ENCODE peak calls at places on chromosomes 11 and 22, in four cellular contexts. R is left ventricle myocardium inferior, S is AG10803, F is GM13976. C is an unnamed sample.
A peak's percentile ranks its signal among the peaks of the same experiment; 100 is the strongest.

GRCh38 chr22:40829131-40829530 is 10.0 kb upstream of the SLC25A17 start:
- DNase-seq in S (no peak), F (no peak), R (no peak), C (no peak)

GRCh38 chr11:18371279-18371678 is 23.1 kb upstream of the LDHA start:
- DNase-seq in R (no peak), F (no peak), S (no peak), C (no peak)

GRCh38 chr11:9862981-9863380 is 199.1 kb downstream of the SWAP70 start:
- DNase-seq in S (peak; percentile 27), F (no peak), R (no peak), C (no peak)

GRCh38 chr11:65790104-65790901 is 3.4 kb downstream of the OVOL1 start:
- DNase-seq in F (no peak), R (no peak), S (no peak), C (no peak)

GRCh38 chr11:35404397-35404775 is 15.0 kb downstream of the SLC1A2 start:
- DNase-seq in S (peak; percentile 34), F (no peak), R (no peak), C (peak; percentile 74)

GRCh38 chr11:47399860-47400812 is 8.3 kb upstream of the SLC39A13 start:
- DNase-seq in R (peak; percentile 48), S (no peak), F (peak; percentile 82), C (no peak)

GRCh38 chr22:19873138-19873959 is 18.7 kb upstream of the GNB1L start:
- DNase-seq in S (no peak), F (no peak), R (no peak), C (no peak)

GRCh38 chr11:69009441-69010211 is 3.4 kb downstream of the MRGPRF start:
- DNase-seq in F (no peak), R (no peak), S (no peak), C (no peak)

GRCh38 chr11:67055812-67056211 is 835 bp upstream of the RHOD start:
- DNase-seq in S (peak; percentile 24), R (no peak), F (no peak), C (peak; percentile 37)

GRCh38 chr11:77115181-77115611 is 12.6 kb downstream of the OMP start:
- DNase-seq in S (no peak), F (no peak), R (no peak), C (no peak)

GRCh38 chr11:76280882-76281557 is 74.7 kb upstream of the WNT11 start:
- DNase-seq in R (no peak), F (no peak), S (no peak), C (no peak)

GRCh38 chr22:18085188-18085587 is 7.4 kb downstream of the PEX26 start:
- DNase-seq in S (no peak), R (no peak), F (no peak), C (peak; percentile 62)

GRCh38 chr22:47168900-47169800 is 406.7 kb downstream of the TBC1D22A start:
- DNase-seq in S (no peak), F (no peak), R (no peak), C (peak; percentile 25)

GRCh38 chr22:33105501-33105911 is 47.3 kb upstream of the SYN3 start:
- DNase-seq in S (peak; percentile 49), R (no peak), F (no peak), C (no peak)

GRCh38 chr11:85774256-85775097 is 36.5 kb downstream of the SYTL2 start:
- DNase-seq in S (no peak), F (no peak), R (no peak), C (no peak)

GRCh38 chr11:25734592-25735211 is 597.2 kb upstream of the ANO3 start:
- DNase-seq in S (no peak), R (no peak), F (no peak), C (no peak)

GRCh38 chr11:35980646-35981402 is 37.0 kb downstream of the LDLRAD3 start:
- DNase-seq in R (no peak), F (peak; percentile 25), S (no peak), C (no peak)

GRCh38 chr11:103398829-103399228 is 289.6 kb downstream of the DYNC2H1 start:
- DNase-seq in S (no peak), R (no peak), F (no peak), C (no peak)

GRCh38 chr11:45798793-45799441 is 6.0 kb upstream of the SLC35C1 start:
- DNase-seq in F (no peak), S (no peak), R (no peak), C (peak; percentile 25)

GRCh38 chr11:17546240-17546639 is 819 bp upstream of the OTOG start:
- DNase-seq in F (no peak), S (no peak), R (no peak), C (no peak)

GRCh38 chr11:2529173-2529572 is 84.4 kb downstream of the KCNQ1 start:
- DNase-seq in F (no peak), S (no peak), R (no peak), C (no peak)

GRCh38 chr11:37973926-37974325 is 1375.9 kb upstream of the RAG2 start:
- DNase-seq in S (no peak), R (no peak), F (no peak), C (no peak)

GRCh38 chr22:27814993-27815392 is 13.4 kb upstream of the MN1 start:
- DNase-seq in S (no peak), F (no peak), R (no peak), C (no peak)

GRCh38 chr11:99968336-99968735 is 718.8 kb upstream of the ARHGAP42 start:
- DNase-seq in F (no peak), S (no peak), R (no peak), C (no peak)

GRCh38 chr11:116530705-116531104 is 242.1 kb downstream of the BUD13 start:
- DNase-seq in R (no peak), S (no peak), F (no peak), C (no peak)

GRCh38 chr11:116535120-116535519 is 237.7 kb downstream of the BUD13 start:
- DNase-seq in R (no peak), S (no peak), F (no peak), C (peak; percentile 17)

GRCh38 chr11:116532066-116532465 is 240.7 kb downstream of the BUD13 start:
- DNase-seq in F (no peak), S (no peak), R (no peak), C (peak; percentile 8)

GRCh38 chr11:116534270-116534975 is 238.4 kb downstream of the BUD13 start:
- DNase-seq in R (no peak), F (no peak), S (no peak), C (peak; percentile 2)

DNA sequence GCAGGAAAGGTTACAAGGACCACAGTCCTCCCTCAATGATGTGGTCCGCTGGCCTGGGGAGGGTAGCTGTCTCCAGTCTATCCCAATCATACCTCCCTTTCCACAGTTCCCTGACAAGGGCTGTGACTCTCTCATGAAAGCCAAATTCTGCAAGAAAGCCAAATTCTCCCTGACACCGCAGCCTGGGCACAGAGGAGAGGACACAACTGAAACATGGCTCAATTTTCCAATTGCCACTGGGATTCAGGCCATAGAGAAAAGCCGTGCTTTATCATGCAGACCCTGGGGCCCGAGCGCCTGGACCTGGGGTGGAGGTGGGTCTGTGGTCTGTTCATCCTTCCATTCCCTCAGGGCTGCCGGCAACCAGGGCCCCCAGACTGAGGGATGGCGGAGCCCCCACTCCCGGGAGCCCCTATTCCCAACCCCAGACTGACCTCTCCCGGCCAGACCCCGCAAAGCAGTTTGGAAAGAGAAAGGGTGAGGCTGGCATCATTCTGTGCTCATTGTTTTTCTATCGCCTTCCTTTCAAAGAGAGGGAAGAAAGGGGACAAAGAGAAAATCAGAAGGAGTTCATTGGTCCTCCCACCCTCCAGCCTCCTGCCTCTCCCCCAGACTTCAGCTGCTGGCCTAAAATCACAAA is 239.5 kb downstream of the BUD13 start:
- DNase-seq in S (no peak), F (no peak), R (no peak), C (peak; percentile 5)
- TF ChIP-seq CTCF in S (no peak), F (no peak), R (peak; percentile 24), C (no peak)

GRCh38 chr11:62484352-62484751 is 62.3 kb downstream of the AHNAK start:
- DNase-seq in F (no peak), S (no peak), R (no peak), C (no peak)

GRCh38 chr11:62479631-62480201 is 60.9 kb downstream of the SCGB1A1 start:
- DNase-seq in S (no peak), R (no peak), F (no peak), C (no peak)

GRCh38 chr11:62477927-62478326 is 59.1 kb downstream of the SCGB1A1 start:
- DNase-seq in S (no peak), F (no peak), R (no peak), C (no peak)

GRCh38 chr11:62487136-62487535 is 59.5 kb downstream of the AHNAK start:
- DNase-seq in R (no peak), F (no peak), S (no peak), C (no peak)

GRCh38 chr11:62482753-62483152 is 63.9 kb downstream of the AHNAK start:
- DNase-seq in R (no peak), F (no peak), S (no peak), C (no peak)
- TF ChIP-seq CTCF in R (no peak), F (no peak), S (no peak), C (no peak)

GRCh38 chr11:64450168-64450560 is 91.2 kb downstream of the RPS6KA4 start:
- DNase-seq in F (no peak), S (no peak), R (no peak), C (no peak)

GRCh38 chr11:64455436-64456261 is 96.7 kb downstream of the RPS6KA4 start:
- DNase-seq in F (no peak), S (no peak), R (no peak), C (no peak)

GRCh38 chr11:64456509-64457320 is 97.8 kb downstream of the RPS6KA4 start:
- DNase-seq in R (no peak), S (no peak), F (no peak), C (no peak)

GRCh38 chr11:64451856-64452255 is 92.9 kb downstream of the RPS6KA4 start:
- DNase-seq in S (no peak), R (no peak), F (no peak), C (no peak)

DNA sequence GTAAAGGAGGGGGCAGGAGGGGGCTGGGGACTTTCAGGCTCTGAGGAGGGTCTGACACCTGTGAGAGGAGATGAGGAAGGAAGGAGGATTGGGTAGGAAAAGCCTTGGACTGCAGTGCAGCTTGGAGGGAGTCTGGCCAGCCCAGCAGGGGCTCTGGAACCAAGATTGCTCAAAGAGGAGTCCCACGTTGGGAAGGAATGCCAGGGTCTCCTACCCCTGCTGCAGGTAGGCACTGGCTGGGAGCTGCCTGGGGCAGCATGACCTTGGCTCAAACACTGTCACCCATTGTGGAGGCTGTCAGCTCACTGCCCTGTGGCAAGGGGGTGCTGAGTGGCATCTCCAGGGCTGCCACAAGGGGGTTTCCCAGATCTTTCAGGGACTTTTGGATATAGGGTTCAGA is 94.5 kb downstream of the RPS6KA4 start:
- DNase-seq in F (no peak), S (no peak), R (no peak), C (no peak)
- TF ChIP-seq CTCF in F (no peak), S (no peak), R (no peak), C (no peak)

GRCh38 chr11:79201637-79202347 is 239.0 kb downstream of the TENM4 start:
- DNase-seq in F (no peak), S (no peak), R (no peak), C (no peak)

GRCh38 chr11:79208126-79208525 is 232.7 kb downstream of the TENM4 start:
- DNase-seq in S (no peak), F (no peak), R (no peak), C (no peak)

GRCh38 chr11:79209540-79210266 is 231.1 kb downstream of the TENM4 start:
- DNase-seq in R (no peak), S (no peak), F (no peak), C (no peak)

GRCh38 chr11:79205786-79206185 is 235.0 kb downstream of the TENM4 start:
- DNase-seq in R (no peak), S (no peak), F (no peak), C (no peak)

DNA sequence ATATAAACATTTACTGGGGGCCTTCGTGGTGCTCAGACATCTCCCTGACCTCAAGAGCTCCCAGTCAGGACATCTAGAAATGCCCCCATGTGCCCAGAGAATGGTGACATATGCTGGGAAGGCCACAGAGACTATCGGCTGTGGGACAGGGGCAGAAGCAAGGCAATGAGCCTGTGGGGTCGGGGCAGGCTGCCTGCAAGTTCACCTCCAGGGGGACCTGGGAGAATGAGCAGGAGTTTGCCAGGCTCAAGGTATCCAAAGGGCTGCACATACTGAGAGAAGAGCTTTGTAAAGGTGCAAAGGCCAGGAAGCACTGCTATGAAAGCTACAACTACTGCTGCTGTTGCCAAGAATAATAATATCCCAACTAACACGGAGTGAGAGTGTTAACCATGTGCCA is 233.9 kb downstream of the TENM4 start:
- DNase-seq in F (no peak), R (no peak), S (no peak), C (no peak)
- TF ChIP-seq CTCF in F (no peak), R (no peak), S (no peak), C (no peak)

C was measured in stomach.